ENCODE peak calls at places on chromosomes 3 and 15, in six cellular contexts. Y is B cell, V is posterior vena cava, N is naive B cell, C is NT2/D1, Z is astrocyte of the cerebellum. U is an unnamed sample.

GRCh38 chr3:22360977-22361376 is 610.0 kb upstream of the ZNF385D start:
- DNase-seq in Y (no peak), V (no peak), N (no peak), C (no peak), Z (no peak), U (no peak)

GRCh38 chr3:100209948-100210776 is 50.6 kb upstream of the TBC1D23 start:
- DNase-seq in Y (no peak), V (no peak), N (no peak), C (no peak), Z (no peak), U (no peak)

GRCh38 chr3:170301404-170301803 is 56.1 kb upstream of the SKIL start:
- DNase-seq in Y (no peak), V (no peak), N (no peak), C (no peak), Z (no peak), U (no peak)

GRCh38 chr3:49005298-49005680 is 1.9 kb upstream of the WDR6 start:
- DNase-seq in Y (no peak), V (no peak), N (no peak), C (no peak), Z (no peak), U (no peak)

GRCh38 chr15:39976291-39977274 is 42.7 kb downstream of the EIF2AK4 start:
- DNase-seq in Y (no peak), V (peak; percentile 86), N (no peak), C (peak; percentile 47), Z (no peak), U (peak; percentile 53)

GRCh38 chr15:77028451-77029165 is 33.7 kb downstream of the PSTPIP1 start:
- DNase-seq in Y (peak; percentile 25), V (peak; percentile 45), N (no peak), C (no peak), Z (no peak), U (no peak)

GRCh38 chr3:74267583-74268184 is 346.8 kb downstream of the CNTN3 start:
- DNase-seq in Y (no peak), V (no peak), N (no peak), C (peak; percentile 54), Z (peak; percentile 43), U (peak; percentile 21)

GRCh38 chr15:101187820-101188516 is 63.9 kb downstream of the CHSY1 start:
- DNase-seq in Y (no peak), V (no peak), N (no peak), C (no peak), Z (peak; percentile 88), U (no peak)

GRCh38 chr3:70726966-70727365 is 414.5 kb upstream of the MDFIC2 start:
- DNase-seq in Y (no peak), V (no peak), N (no peak), C (no peak), Z (peak; percentile 53), U (no peak)

GRCh38 chr3:115359507-115359906 is 212.4 kb upstream of the ZBTB20 start:
- DNase-seq in Y (no peak), V (no peak), N (no peak), C (no peak), Z (peak; percentile 4), U (no peak)

GRCh38 chr15:32802296-32802936 is 84.6 kb downstream of the GREM1 start:
- DNase-seq in Y (no peak), V (no peak), N (no peak), C (no peak), Z (peak; percentile 96), U (no peak)

GRCh38 chr3:54433846-54434245 is 311.5 kb downstream of the CACNA2D3 start:
- DNase-seq in Y (no peak), V (no peak), N (no peak), C (peak; percentile 76), Z (no peak), U (no peak)

GRCh38 chr15:31280037-31280830 is 46.4 kb upstream of the KLF13 start:
- DNase-seq in Y (peak; percentile 27), V (peak; percentile 22), N (no peak), C (no peak), Z (no peak), U (peak; percentile 9)

GRCh38 chr3:176633511-176633910 is 563.8 kb downstream of the TBL1XR1 start:
- DNase-seq in Y (no peak), V (no peak), N (no peak), C (no peak), Z (no peak), U (no peak)

U was measured in mucosa of gallbladder.